ENCODE peak calls at places on chromosomes 4 and X, in six cellular contexts. G is suprapubic skin, Z is astrocyte of the spinal cord, B is fibroblast of mammary gland, D is Karpas-422, L is K562. R is an unnamed sample.

GRCh38 chrX:44012484-44013096 is 39.4 kb upstream of the NDP start:
- DNase-seq in Z (peak; percentile 77), L (no peak), D (no peak), B (peak; percentile 85), G (peak; percentile 59), R (peak; percentile 11)

GRCh38 chr4:119788334-119789266 is 160.0 kb upstream of the PDE5A start:
- DNase-seq in D (no peak), B (no peak), L (no peak), Z (no peak), G (no peak), R (no peak)

GRCh38 chr4:147589586-147589985 is 27.6 kb upstream of the TMEM184C start:
- DNase-seq in G (no peak), B (no peak), Z (peak; percentile 42), D (no peak), L (no peak), R (no peak)

GRCh38 chr4:18075823-18076433 is 54.4 kb upstream of the LCORL start:
- DNase-seq in Z (no peak), B (peak; percentile 38), D (peak; percentile 90), L (peak; percentile 43), G (no peak), R (peak; percentile 64)

GRCh38 chrX:66633541-66633940 is 5.3 kb downstream of the EDA2R start:
- DNase-seq in G (no peak), Z (peak; percentile 65), D (no peak), L (no peak), B (peak; percentile 85), R (no peak)

GRCh38 chrX:48626401-48627298 is 29.4 kb downstream of the WDR13 start:
- DNase-seq in G (no peak), L (no peak), B (peak; percentile 42), Z (no peak), D (no peak), R (no peak)

GRCh38 chrX:15391850-15392249 is 7.6 kb upstream of the VEGFD start:
- DNase-seq in G (no peak), B (no peak), L (no peak), D (no peak), Z (no peak), R (no peak)

GRCh38 chr4:114019276-114019971 is 40.0 kb upstream of the ARSJ start:
- DNase-seq in D (no peak), L (no peak), Z (no peak), G (no peak), B (peak; percentile 57), R (no peak)

GRCh38 chr4:41661447-41662076 is 87.0 kb downstream of the PHOX2B start:
- DNase-seq in L (peak; percentile 65), Z (peak; percentile 54), D (peak; percentile 75), B (peak; percentile 48), G (no peak), R (peak; percentile 19)

GRCh38 chr4:147830987-147831386 is 99.1 kb downstream of the ARHGAP10 start:
- DNase-seq in B (peak; percentile 83), D (no peak), L (no peak), G (no peak), Z (peak; percentile 48), R (no peak)

GRCh38 chr4:152021788-152022438 is 261.1 kb upstream of the GATB start:
- DNase-seq in B (no peak), G (no peak), L (no peak), D (no peak), Z (no peak), R (no peak)

GRCh38 chrX:16882702-16883486 is 12.7 kb upstream of the RBBP7 start:
- DNase-seq in Z (peak; percentile 64), L (peak; percentile 59), D (peak; percentile 93), B (peak; percentile 69), G (peak; percentile 77), R (peak; percentile 54)

GRCh38 chr4:88991746-88992145 is 65.2 kb downstream of the FAM13A start:
- DNase-seq in G (no peak), D (no peak), B (peak; percentile 7), Z (no peak), L (no peak), R (no peak)

GRCh38 chr4:4425696-4426095 is 38.8 kb downstream of the NSG1 start:
- DNase-seq in Z (no peak), B (no peak), G (no peak), L (no peak), D (no peak), R (no peak)

GRCh38 chrX:25011589-25012432 is 4.0 kb downstream of the ARX start:
- DNase-seq in B (no peak), G (no peak), L (no peak), D (no peak), Z (no peak), R (no peak)

GRCh38 chrX:25013593-25014365 is 2.0 kb downstream of the ARX start:
- DNase-seq in Z (no peak), G (no peak), L (peak; percentile 43), B (no peak), D (peak; percentile 62), R (no peak)

GRCh38 chrX:25010784-25011588 is 4.8 kb downstream of the ARX start:
- DNase-seq in B (no peak), G (no peak), L (no peak), D (no peak), Z (no peak), R (no peak)

GRCh38 chrX:25012793-25013592 is 2.8 kb downstream of the ARX start:
- DNase-seq in B (no peak), L (peak; percentile 30), G (no peak), Z (no peak), D (peak; percentile 43), R (no peak)

GRCh38 chrX:25012433-25012735 is 3.4 kb downstream of the ARX start:
- DNase-seq in Z (no peak), B (no peak), L (no peak), D (no peak), G (no peak), R (no peak)
- H3K4me3 ChIP-seq in Z (no peak overlapping the region), B (no peak overlapping the region), L (no peak overlapping the region), D (no peak overlapping the region), G (peak overlapping the region; percentile 42), R (no peak overlapping the region)

GRCh38 chr4:173277340-173277739 is 56.8 kb downstream of the HMGB2 start:
- DNase-seq in Z (no peak), D (peak; percentile 32), G (no peak), B (no peak), L (no peak), R (no peak)
- H3K4me3 ChIP-seq in Z (no peak overlapping the region), D (no peak overlapping the region), G (no peak overlapping the region), B (no peak overlapping the region), L (no peak overlapping the region), R (no peak overlapping the region)

GRCh38 chr4:2393353-2394270 is 24.8 kb downstream of the ZFYVE28 start:
- DNase-seq in Z (no peak), D (peak; percentile 91), G (no peak), B (no peak), L (peak; percentile 72), R (no peak)
- H3K4me3 ChIP-seq in Z (no peak overlapping the region), D (peak overlapping the region; percentile 50), G (no peak overlapping the region), B (no peak overlapping the region), L (peak overlapping the region; percentile 28), R (no peak overlapping the region)

DNA sequence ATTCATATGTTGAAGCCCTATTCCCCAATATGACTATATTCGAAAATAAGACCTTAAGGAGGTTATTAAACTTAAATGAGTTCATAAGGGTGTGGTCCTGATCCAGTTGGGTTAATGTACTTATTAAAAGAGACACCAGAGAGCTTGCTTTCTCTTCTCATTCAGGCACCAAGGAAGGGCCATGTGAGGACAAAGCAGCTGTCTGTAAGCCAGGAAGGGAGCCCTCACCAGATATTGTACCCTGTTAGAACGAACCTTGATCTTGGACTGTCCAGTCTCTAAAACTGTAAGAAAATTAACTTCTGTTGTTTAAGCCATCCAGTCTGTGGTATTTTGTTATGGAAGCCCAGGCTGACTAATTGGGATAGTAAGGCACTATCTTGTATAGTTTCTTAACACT is 9.1 kb upstream of the YTHDC1 start:
- DNase-seq in L (no peak), Z (no peak), B (no peak), G (no peak), D (no peak), R (no peak)
- H3K4me3 ChIP-seq in L (no peak overlapping the region), Z (no peak overlapping the region), B (no peak overlapping the region), G (no peak overlapping the region), D (no peak overlapping the region), R (no peak overlapping the region)

GRCh38 chrX:69137911-69138310 is 27.3 kb downstream of the PJA1 start:
- DNase-seq in Z (no peak), B (peak; percentile 26), L (no peak), D (no peak), G (no peak), R (no peak)

GRCh38 chrX:69137371-69137881 is 27.8 kb downstream of the PJA1 start:
- DNase-seq in G (no peak), D (no peak), Z (peak; percentile 63), B (peak; percentile 75), L (no peak), R (no peak)

GRCh38 chrX:69140837-69141236 is 24.4 kb downstream of the PJA1 start:
- DNase-seq in D (no peak), Z (no peak), B (no peak), G (no peak), L (no peak), R (no peak)

GRCh38 chrX:69138512-69138911 is 26.7 kb downstream of the PJA1 start:
- DNase-seq in L (no peak), D (no peak), G (no peak), Z (no peak), B (peak; percentile 60), R (no peak)

GRCh38 chrX:69139516-69139915 is 25.7 kb downstream of the PJA1 start:
- DNase-seq in L (no peak), Z (no peak), B (no peak), G (no peak), D (no peak), R (no peak)
- H3K4me3 ChIP-seq in L (no peak overlapping the region), Z (no peak overlapping the region), B (no peak overlapping the region), G (no peak overlapping the region), D (no peak overlapping the region), R (no peak overlapping the region)

GRCh38 chrX:28589048-28589447 is 1.8 kb downstream of the IL1RAPL1 start:
- DNase-seq in D (no peak), B (no peak), G (no peak), Z (no peak), L (no peak), R (no peak)

GRCh38 chrX:28585767-28586166 is 1.5 kb upstream of the IL1RAPL1 start:
- DNase-seq in D (no peak), B (no peak), G (no peak), Z (no peak), L (no peak), R (no peak)

GRCh38 chrX:28586891-28587635 is at the start of gene IL1RAPL1:
- DNase-seq in L (no peak), B (peak; percentile 31), G (no peak), Z (peak; percentile 75), D (no peak), R (no peak)

GRCh38 chrX:28584025-28584424 is 3.2 kb upstream of the IL1RAPL1 start:
- DNase-seq in B (no peak), G (no peak), L (no peak), Z (no peak), D (no peak), R (no peak)

DNA sequence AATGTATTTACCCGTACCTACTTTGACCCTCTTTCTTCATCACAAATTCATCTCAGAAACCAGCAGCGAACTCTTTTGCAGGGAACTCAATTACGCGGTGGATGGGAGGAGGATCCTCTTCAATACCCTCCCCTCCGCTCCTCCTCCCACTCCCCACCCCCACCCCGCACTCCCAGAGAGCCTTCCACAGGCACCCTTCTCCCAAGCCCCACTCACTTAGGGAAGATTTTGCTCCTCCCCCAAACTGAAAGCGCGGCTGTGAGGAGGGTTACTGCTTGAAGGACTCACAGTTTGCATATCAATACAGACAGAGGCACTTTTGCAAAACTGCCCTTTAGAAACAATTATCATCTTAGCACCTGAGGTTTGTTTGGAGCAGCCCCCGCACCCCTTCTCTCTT is 955 bp upstream of the IL1RAPL1 start:
- DNase-seq in D (no peak), Z (peak; percentile 42), G (no peak), B (no peak), L (no peak), R (no peak)
- H3K4me3 ChIP-seq in D (no peak overlapping the region), Z (peak overlapping the region; percentile 44), G (peak overlapping the region; percentile 34), B (no peak overlapping the region), L (no peak overlapping the region), R (no peak overlapping the region)

GRCh38 chrX:357693-358471 is 28.8 kb downstream of the PPP2R3B start:
- DNase-seq in L (no peak), Z (peak; percentile 29), B (peak; percentile 55), G (no peak), D (no peak), R (peak; percentile 83)
- H3K4me3 ChIP-seq in L (no peak overlapping the region), Z (no peak overlapping the region), B (no peak overlapping the region), G (no peak overlapping the region), D (no peak overlapping the region), R (peak overlapping the region; percentile 15)